ENCODE peak calls at places on chromosomes 2 and 18, in nine cellular contexts. R is astrocyte of the spinal cord, W is MM.1S, O is OCI-LY7, V is keratinocyte, Y is choroid plexus epithelial cell, T is sigmoid colon, J is left lung, D is prostate gland. S is an unnamed sample.

GRCh38 chr2:96608459-96609455 is 29.4 kb downstream of the KANSL3 start:
- DNase-seq in O (no peak), D (no peak), V (no peak), T (no peak), R (peak; percentile 28), Y (peak; percentile 57), W (no peak), J (no peak), S (no peak)

GRCh38 chr2:11995381-11995947 is 249.0 kb downstream of the LPIN1 start:
- DNase-seq in D (no peak), T (no peak), Y (peak; percentile 62), R (peak; percentile 68), J (no peak), W (no peak), O (no peak), V (no peak), S (no peak)

GRCh38 chr2:201261471-201261870 is 1.1 kb downstream of the CASP8 start:
- DNase-seq in D (no peak), T (no peak), O (peak; percentile 31), J (no peak), W (peak; percentile 90), V (no peak), Y (no peak), R (no peak), S (peak; percentile 78)

GRCh38 chr2:160010361-160011145 is 51.9 kb downstream of the PLA2R1 start:
- DNase-seq in V (no peak), Y (no peak), D (no peak), W (no peak), O (no peak), R (no peak), J (no peak), T (no peak), S (no peak)

GRCh38 chr18:59983506-59983905 is 83.7 kb downstream of the PMAIP1 start:
- DNase-seq in T (no peak), W (no peak), Y (no peak), R (no peak), V (no peak), D (no peak), O (no peak), J (peak; percentile 37), S (no peak)

GRCh38 chr2:50018938-50019337 is 864.6 kb upstream of the FSHR start:
- DNase-seq in O (no peak), Y (no peak), V (no peak), D (no peak), R (no peak), T (no peak), W (no peak), J (no peak), S (no peak)

GRCh38 chr2:241386519-241386918 is 30.4 kb downstream of the FARP2 start:
- DNase-seq in W (no peak), D (no peak), J (no peak), Y (peak; percentile 51), O (no peak), T (no peak), R (no peak), V (no peak), S (peak; percentile 20)

GRCh38 chr18:37355772-37356171 is 209.8 kb downstream of the CELF4 start:
- DNase-seq in R (no peak), V (no peak), J (no peak), O (no peak), T (no peak), D (no peak), Y (no peak), W (no peak), S (no peak)

GRCh38 chr2:219001577-219002394 is 8.6 kb upstream of the CRYBA2 start:
- DNase-seq in D (peak; percentile 93), T (no peak), R (no peak), W (peak; percentile 52), V (peak; percentile 13), J (peak; percentile 89), O (no peak), Y (no peak), S (no peak)
- H3K4me3 ChIP-seq in D (peak overlapping the region; percentile 38), T (no peak overlapping the region), R (no peak overlapping the region), W (peak overlapping the region; percentile 68), V (peak overlapping the region; percentile 20), J (peak overlapping the region; percentile 19), O (no peak overlapping the region), Y (no peak overlapping the region), S (no peak overlapping the region)

GRCh38 chr2:191234456-191234855 is 10.7 kb upstream of the MYO1B start:
- DNase-seq in T (no peak), D (no peak), R (no peak), Y (no peak), J (no peak), V (no peak), O (no peak), W (no peak), S (no peak)
- H3K4me3 ChIP-seq in T (no peak overlapping the region), D (no peak overlapping the region), R (no peak overlapping the region), Y (no peak overlapping the region), J (no peak overlapping the region), V (no peak overlapping the region), O (no peak overlapping the region), W (no peak overlapping the region), S (no peak overlapping the region)

GRCh38 chr2:217902281-217903141 is 100.3 kb downstream of the TNS1 start:
- DNase-seq in D (peak; percentile 84), V (no peak), O (no peak), J (peak; percentile 93), Y (peak; percentile 77), R (peak; percentile 47), W (no peak), T (peak; percentile 95), S (no peak)
- H3K4me3 ChIP-seq in D (no peak overlapping the region), V (no peak overlapping the region), O (no peak overlapping the region), J (no peak overlapping the region), Y (no peak overlapping the region), R (no peak overlapping the region), W (no peak overlapping the region), T (no peak overlapping the region), S (no peak overlapping the region)

GRCh38 chr2:63843093-63843492 is 1.4 kb downstream of the UGP2 start:
- DNase-seq in R (no peak), Y (no peak), J (no peak), O (no peak), V (no peak), T (no peak), W (no peak), D (no peak), S (no peak)

GRCh38 chr2:63843791-63844190 is 2.1 kb downstream of the UGP2 start:
- DNase-seq in D (no peak), R (no peak), V (no peak), Y (no peak), T (no peak), O (no peak), J (no peak), W (no peak), S (no peak)

GRCh38 chr2:63845866-63846265 is 4.2 kb downstream of the UGP2 start:
- DNase-seq in Y (no peak), D (no peak), T (no peak), O (no peak), W (no peak), R (no peak), V (no peak), J (no peak), S (no peak)

GRCh38 chr2:63846487-63846886 is 4.8 kb downstream of the UGP2 start:
- DNase-seq in O (no peak), V (no peak), T (no peak), W (no peak), Y (no peak), R (no peak), D (no peak), J (no peak), S (peak; percentile 54)

DNA sequence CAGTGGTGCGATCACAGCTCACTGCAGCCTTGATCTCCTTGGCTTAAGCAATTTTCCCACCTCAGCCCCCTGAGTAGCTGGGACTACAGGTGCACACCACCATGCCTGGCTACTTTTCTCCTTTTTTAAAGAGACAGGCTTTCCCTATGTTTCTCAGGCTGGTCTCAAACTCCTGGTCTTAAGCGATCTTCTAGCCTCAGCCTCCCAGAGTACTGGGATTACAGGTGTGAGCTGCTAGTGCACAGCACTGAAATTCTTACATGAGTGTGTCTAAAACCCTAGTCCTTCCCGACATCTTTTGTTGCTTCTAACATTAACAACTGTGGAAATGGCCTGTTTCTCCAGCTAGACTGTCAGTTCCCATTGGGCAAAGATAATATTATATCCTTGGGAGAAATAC is 2.9 kb downstream of the UGP2 start:
- DNase-seq in T (no peak), V (no peak), W (no peak), Y (no peak), D (no peak), J (no peak), O (no peak), R (no peak), S (no peak)
- H3K4me3 ChIP-seq in T (no peak overlapping the region), V (peak overlapping the region; percentile 14), W (no peak overlapping the region), Y (no peak overlapping the region), D (no peak overlapping the region), J (no peak overlapping the region), O (no peak overlapping the region), R (no peak overlapping the region), S (peak overlapping the region; percentile 70)

GRCh38 chr2:43391159-43391876 is 164.9 kb upstream of the ZFP36L2 start:
- DNase-seq in V (no peak), J (no peak), Y (no peak), O (no peak), T (no peak), D (no peak), W (no peak), R (no peak), S (no peak)
- H3K4me3 ChIP-seq in V (no peak overlapping the region), J (no peak overlapping the region), Y (no peak overlapping the region), O (no peak overlapping the region), T (no peak overlapping the region), D (no peak overlapping the region), W (no peak overlapping the region), R (no peak overlapping the region), S (no peak overlapping the region)

GRCh38 chr2:29166640-29167039 is 51.4 kb downstream of the CLIP4 start:
- DNase-seq in W (no peak), V (no peak), Y (no peak), R (no peak), T (no peak), O (no peak), J (no peak), D (no peak), S (no peak)
- H3K4me3 ChIP-seq in W (no peak overlapping the region), V (no peak overlapping the region), Y (no peak overlapping the region), R (no peak overlapping the region), T (no peak overlapping the region), O (no peak overlapping the region), J (no peak overlapping the region), D (no peak overlapping the region), S (no peak overlapping the region)

DNA sequence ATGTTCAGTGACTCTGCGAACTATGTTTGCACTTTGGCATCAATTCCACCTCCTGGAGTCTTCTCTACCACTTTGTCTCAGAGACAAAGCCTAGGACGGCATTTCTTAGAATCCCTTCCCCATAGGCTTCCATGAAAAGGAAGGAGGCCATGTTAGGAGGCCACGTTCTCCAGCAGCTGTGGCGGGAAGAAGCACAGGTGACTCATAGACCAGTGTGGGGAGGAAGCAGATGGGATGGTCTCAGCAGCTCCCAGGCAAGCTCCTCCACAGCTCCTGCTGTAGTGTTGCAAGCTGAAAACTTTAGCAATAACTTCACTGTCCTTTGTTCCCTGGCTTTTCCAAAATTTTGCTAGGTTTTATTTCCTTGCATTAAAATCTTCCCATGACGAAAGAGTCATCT is 781.3 kb upstream of the ID2 start:
- DNase-seq in R (no peak), D (no peak), Y (no peak), W (no peak), T (no peak), V (no peak), O (no peak), J (no peak), S (no peak)
- H3K4me3 ChIP-seq in R (no peak overlapping the region), D (no peak overlapping the region), Y (no peak overlapping the region), W (no peak overlapping the region), T (no peak overlapping the region), V (no peak overlapping the region), O (no peak overlapping the region), J (no peak overlapping the region), S (no peak overlapping the region)